ENCODE peak calls at places on chromosomes 6 and 20, in ten cellular contexts. D is cardiac fibroblast; C is lower lobe of right lung; M is neural progenitor cell; E is psoas muscle; I is left ventricle myocardium inferior; G is A549; P is astrocyte; W is mammary epithelial cell; F is CD8-positive, alpha-beta T cell. K is an unnamed sample.

GRCh38 chr6:105810105-105810921 is 275.8 kb upstream of the PRDM1 start:
- DNase-seq in D (peak), C (peak), M (no peak), E (peak), I (peak), G (peak), P (peak), W (peak), F (no peak), K (peak)

GRCh38 chr6:135231469-135231844 is 50.3 kb downstream of the MYB start:
- DNase-seq in D (peak), C (no peak), M (no peak), E (no peak), I (no peak), G (no peak), P (no peak), W (no peak), F (no peak), K (no peak)

GRCh38 chr6:110039996-110040383 is 61.9 kb downstream of the GPR6 start:
- DNase-seq in D (peak), C (no peak), M (peak), E (no peak), I (no peak), G (peak), P (peak), W (peak), F (peak), K (peak)

GRCh38 chr6:158912591-158912990 is 87.4 kb downstream of the RSPH3 start:
- DNase-seq in D (no peak), C (no peak), M (no peak), E (no peak), I (no peak), G (no peak), P (no peak), W (no peak), F (no peak), K (no peak)

GRCh38 chr6:135451617-135452190 is 45.8 kb downstream of the AHI1 start:
- DNase-seq in D (peak), C (no peak), M (peak), E (no peak), I (no peak), G (peak), P (peak), W (peak), F (no peak), K (peak)

GRCh38 chr6:55276745-55277627 is 50.3 kb upstream of the GFRAL start:
- DNase-seq in D (peak), C (no peak), M (peak), E (peak), I (peak), G (peak), P (peak), W (peak), F (no peak), K (peak)

GRCh38 chr6:34246563-34247391 is 2.0 kb downstream of the SMIM29 start:
- DNase-seq in D (peak), C (peak), M (peak), E (peak), I (no peak), G (peak), P (no peak), W (no peak), F (no peak), K (no peak)

GRCh38 chr6:129280719-129281118 is 397.8 kb downstream of the LAMA2 start:
- DNase-seq in D (no peak), C (no peak), M (no peak), E (no peak), I (no peak), G (no peak), P (no peak), W (no peak), F (peak), K (no peak)

GRCh38 chr6:80610821-80611220 is 504.4 kb downstream of the BCKDHB start:
- DNase-seq in D (peak), C (no peak), M (no peak), E (no peak), I (no peak), G (peak), P (peak), W (peak), F (no peak), K (no peak)

GRCh38 chr6:25899580-25900408 is 25.8 kb upstream of the SLC17A3 start:
- DNase-seq in D (no peak), C (no peak), M (no peak), E (no peak), I (no peak), G (no peak), P (no peak), W (no peak), F (no peak), K (no peak)

DNA sequence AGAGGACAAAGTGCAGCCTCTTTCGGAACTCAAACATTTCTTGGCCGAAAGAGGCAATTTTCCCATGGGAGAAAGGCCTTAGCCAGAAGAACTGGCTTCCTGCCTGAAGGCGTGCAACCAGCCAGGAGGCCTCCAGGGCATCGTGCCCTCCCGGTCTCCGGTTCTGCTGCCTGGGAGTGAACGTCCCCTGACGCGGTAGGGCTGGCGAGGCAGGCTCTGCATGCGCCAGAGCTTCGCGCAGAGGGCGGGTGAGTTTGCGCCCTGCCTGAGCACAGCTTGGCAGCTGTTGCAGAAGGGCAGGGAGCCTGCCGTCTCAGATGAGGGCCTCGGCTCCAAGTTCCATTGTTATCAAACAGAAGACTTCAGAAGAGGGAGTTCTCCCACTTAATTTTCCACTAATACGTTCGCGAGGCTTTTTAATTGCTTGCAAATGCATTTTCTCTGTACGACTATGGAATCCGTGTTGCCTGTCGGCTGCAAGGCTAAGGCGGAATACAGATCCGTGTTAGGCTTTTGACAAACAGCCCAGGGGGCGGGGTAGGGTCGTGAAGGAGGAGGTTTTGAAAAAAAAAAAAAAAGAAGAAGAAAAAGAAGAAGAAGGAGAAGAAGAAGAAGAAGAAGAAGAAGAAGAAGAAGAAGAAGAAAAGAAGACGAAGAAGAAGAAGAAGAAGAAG is 5.5 kb upstream of the TFAP2D start:
- DNase-seq in D (peak), C (no peak), M (peak), E (no peak), I (no peak), G (no peak), P (no peak), W (no peak), F (no peak), K (no peak)
- H3K4me3 ChIP-seq in D (no peak), C (no peak), M (peak), E (no peak), I (no peak), G (no peak), P (no peak), W (no peak), F (no peak), K (no peak)

GRCh38 chr20:25864326-25864970 is 167.8 kb upstream of the ZNF337 start:
- DNase-seq in D (no peak), C (no peak), M (no peak), E (no peak), I (no peak), G (no peak), P (no peak), W (no peak), F (no peak), K (no peak)

GRCh38 chr20:25865715-25866656 is 169.3 kb upstream of the ZNF337 start:
- DNase-seq in D (peak), C (peak), M (peak), E (peak), I (peak), G (peak), P (peak), W (peak), F (peak), K (peak)

GRCh38 chr20:25867776-25868649 is 171.4 kb upstream of the ZNF337 start:
- DNase-seq in D (peak), C (peak), M (peak), E (peak), I (peak), G (peak), P (no peak), W (peak), F (peak), K (peak)

GRCh38 chr20:25863536-25864325 is 167.1 kb upstream of the ZNF337 start:
- DNase-seq in D (no peak), C (peak), M (peak), E (no peak), I (no peak), G (no peak), P (no peak), W (no peak), F (no peak), K (no peak)

DNA sequence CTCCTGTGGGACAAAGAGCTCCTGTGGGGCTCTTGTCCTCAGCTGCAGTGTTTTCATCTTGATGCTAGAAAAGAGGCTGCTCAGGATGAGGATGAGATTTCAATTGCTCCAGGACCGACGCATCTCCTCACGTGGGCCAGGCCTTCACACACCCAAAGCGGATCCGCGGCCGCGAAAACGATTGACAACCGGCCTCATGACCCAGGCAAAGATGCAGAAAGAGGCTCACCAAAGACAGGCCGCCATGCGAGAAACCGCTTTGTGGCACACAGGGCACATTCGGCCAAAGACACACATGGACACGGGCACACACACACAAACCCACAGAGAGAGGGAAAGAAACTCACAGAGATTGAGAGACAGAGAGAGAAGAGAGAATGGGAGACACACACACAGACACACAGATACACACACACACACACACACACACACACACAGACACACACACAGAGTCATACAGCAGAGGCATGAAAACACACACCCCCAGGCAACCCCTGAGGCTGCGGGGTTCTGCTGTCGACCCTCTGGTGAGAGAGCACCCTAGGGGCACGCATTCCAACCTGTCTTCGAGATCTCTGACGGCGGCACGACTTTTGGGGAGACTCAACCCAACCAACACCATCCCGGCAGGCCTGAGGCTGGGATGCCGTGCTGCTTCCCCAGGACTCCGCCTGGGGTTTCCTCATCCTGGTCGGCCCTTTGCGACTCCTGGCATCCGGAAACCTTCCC is 168.5 kb upstream of the ZNF337 start:
- DNase-seq in D (no peak), C (peak), M (no peak), E (no peak), I (no peak), G (no peak), P (no peak), W (no peak), F (no peak), K (no peak)
- H3K4me3 ChIP-seq in D (peak), C (peak), M (peak), E (peak), I (peak), G (peak), P (peak), W (peak), F (no peak), K (peak)

DNA sequence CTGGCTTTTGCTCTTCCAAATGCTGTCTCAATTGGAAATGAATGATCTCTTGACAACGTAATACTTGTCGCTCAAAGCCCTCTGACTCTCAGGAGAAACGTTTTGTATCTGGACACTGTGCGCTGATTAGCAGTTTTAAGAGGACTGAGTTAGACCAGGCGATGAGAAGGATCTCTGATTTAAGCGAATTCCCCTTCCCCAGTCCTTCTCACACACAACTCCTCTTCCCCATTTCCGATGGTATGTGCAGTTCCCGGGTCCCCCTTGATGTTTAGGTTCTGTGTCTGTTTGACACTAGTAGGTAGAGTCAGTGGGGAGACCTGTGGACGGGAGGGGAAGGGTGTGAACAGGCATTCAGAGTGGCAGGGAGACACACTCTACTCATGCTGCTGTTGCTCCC is 2.5 kb downstream of the ZDHHC14 start:
- DNase-seq in D (no peak), C (no peak), M (no peak), E (no peak), I (no peak), G (no peak), P (no peak), W (no peak), F (no peak), K (no peak)
- H3K4me3 ChIP-seq in D (no peak), C (peak), M (peak), E (peak), I (peak), G (no peak), P (no peak), W (no peak), F (no peak), K (no peak)

GRCh38 chr20:47263502-47264084 is 92.9 kb downstream of the ZMYND8 start:
- DNase-seq in D (peak), C (no peak), M (no peak), E (peak), I (no peak), G (no peak), P (peak), W (no peak), F (no peak), K (no peak)

GRCh38 chr20:47262365-47263013 is 94.0 kb downstream of the ZMYND8 start:
- DNase-seq in D (no peak), C (no peak), M (no peak), E (peak), I (no peak), G (no peak), P (no peak), W (no peak), F (no peak), K (no peak)

GRCh38 chr20:47265214-47265613 is 91.3 kb downstream of the ZMYND8 start:
- DNase-seq in D (no peak), C (no peak), M (no peak), E (no peak), I (no peak), G (no peak), P (no peak), W (no peak), F (no peak), K (no peak)

GRCh38 chr20:47262008-47262364 is 94.5 kb downstream of the ZMYND8 start:
- DNase-seq in D (no peak), C (no peak), M (no peak), E (no peak), I (no peak), G (no peak), P (no peak), W (no peak), F (no peak), K (no peak)

DNA sequence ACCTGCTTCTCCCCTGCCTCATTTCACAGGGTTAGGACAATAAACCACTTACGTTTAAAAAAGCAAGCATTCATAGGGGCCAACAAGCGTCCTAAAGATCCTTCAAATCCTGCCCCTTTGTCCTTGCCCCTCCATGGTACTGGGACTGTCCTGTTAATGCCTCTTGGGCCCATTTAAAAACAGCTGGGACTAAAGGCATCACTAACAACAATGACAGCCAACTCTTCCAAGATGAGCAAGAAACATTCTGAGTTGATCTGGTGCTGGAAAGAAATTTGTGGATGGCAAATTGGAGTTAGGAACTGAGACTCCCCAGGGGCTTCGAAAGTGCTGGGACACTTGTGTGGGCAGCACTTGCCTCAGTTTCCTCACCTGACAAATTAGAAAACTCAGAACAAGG is 93.4 kb downstream of the ZMYND8 start:
- DNase-seq in D (no peak), C (no peak), M (no peak), E (no peak), I (no peak), G (no peak), P (no peak), W (no peak), F (no peak), K (no peak)
- H3K4me3 ChIP-seq in D (no peak), C (no peak), M (no peak), E (no peak), I (no peak), G (no peak), P (no peak), W (no peak), F (no peak), K (no peak)

DNA sequence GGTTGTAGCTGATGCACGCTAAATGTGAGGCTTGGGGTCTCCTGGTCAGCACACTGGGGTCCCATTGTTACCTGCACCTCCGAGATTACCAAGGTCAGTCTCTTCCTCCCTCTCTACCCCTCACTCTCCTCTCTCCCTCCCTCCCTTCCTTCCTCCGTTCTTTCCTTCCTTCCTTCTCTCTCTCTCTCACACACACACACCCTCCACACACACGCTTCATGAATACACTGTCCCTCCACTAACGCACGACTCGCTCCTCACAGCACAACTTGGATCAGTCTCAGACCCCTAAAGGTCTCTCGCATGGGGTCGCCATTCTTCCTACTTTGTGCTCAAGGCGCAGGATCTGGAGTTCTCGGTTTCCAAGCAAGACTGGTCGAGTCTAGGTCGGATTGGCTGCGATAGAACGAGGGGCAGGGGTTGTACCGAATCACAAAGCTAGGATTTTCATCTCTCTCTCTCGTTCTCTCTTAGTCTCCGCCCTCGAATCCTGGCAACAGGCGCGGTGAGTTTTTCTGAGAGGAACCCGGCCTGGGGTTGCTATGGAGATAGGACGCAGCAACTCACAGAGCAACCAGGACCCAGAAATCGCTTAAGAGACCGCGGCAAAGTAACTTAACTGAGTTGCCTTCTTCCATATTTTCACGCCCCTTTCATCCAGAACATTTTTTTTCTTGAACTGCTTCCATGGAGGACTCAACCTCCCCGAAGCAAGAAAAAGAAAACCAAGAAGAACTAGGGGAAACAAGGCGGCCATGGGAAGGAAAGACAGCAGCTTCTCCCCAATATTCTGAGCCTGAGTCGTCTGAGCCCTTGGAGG is at the start of gene RSPH4A:
- DNase-seq in D (peak), C (peak), M (peak), E (peak), I (peak), G (peak), P (peak), W (peak), F (peak), K (peak)
- H3K4me3 ChIP-seq in D (peak), C (peak), M (peak), E (peak), I (peak), G (peak), P (peak), W (peak), F (peak), K (peak)

DNA sequence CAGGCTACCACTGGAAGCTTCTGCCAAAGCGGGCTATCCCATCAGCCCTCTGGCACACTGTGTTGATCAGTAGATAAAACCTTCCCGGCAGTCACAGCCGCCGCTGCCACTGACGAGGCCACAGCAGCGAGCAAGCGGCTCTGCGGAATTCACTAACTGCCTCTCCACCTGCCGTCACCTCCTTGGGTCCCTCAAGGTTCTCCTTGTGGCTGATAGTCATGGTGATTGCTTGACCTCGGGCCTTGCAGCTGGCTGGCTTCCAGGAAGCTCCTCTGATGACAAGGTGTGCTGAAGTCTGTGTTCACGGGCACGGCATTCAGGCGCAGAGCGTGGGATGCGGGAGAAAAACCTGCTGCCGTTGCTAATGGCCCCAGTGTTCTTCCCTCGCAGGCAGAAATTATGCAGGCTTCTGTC is 315.8 kb downstream of the TFAP2A start:
- DNase-seq in D (no peak), C (peak), M (no peak), E (no peak), I (no peak), G (no peak), P (no peak), W (peak), F (no peak), K (no peak)
- H3K4me3 ChIP-seq in D (no peak), C (peak), M (no peak), E (no peak), I (peak), G (no peak), P (no peak), W (peak), F (no peak), K (no peak)

GRCh38 chr20:36544134-36545018 is 3.1 kb downstream of the MYL9 start:
- DNase-seq in D (peak), C (peak), M (no peak), E (peak), I (peak), G (no peak), P (peak), W (peak), F (no peak), K (no peak)
- H3K4me3 ChIP-seq in D (no peak), C (peak), M (no peak), E (peak), I (peak), G (no peak), P (peak), W (no peak), F (no peak), K (no peak)

GRCh38 chr6:31114970-31115849 is 610 bp downstream of the PSORS1C1 start:
- DNase-seq in D (peak), C (no peak), M (no peak), E (no peak), I (no peak), G (peak), P (peak), W (peak), F (no peak), K (no peak)

GRCh38 chr6:31115941-31116560 is 1.5 kb downstream of the PSORS1C1 start:
- DNase-seq in D (no peak), C (no peak), M (no peak), E (no peak), I (no peak), G (no peak), P (no peak), W (no peak), F (no peak), K (no peak)

GRCh38 chr6:31112478-31112877 is at the start of gene C6orf15:
- DNase-seq in D (no peak), C (no peak), M (no peak), E (no peak), I (no peak), G (no peak), P (no peak), W (no peak), F (no peak), K (no peak)

GRCh38 chr6:31113861-31114539 is 600 bp upstream of the PSORS1C1 start:
- DNase-seq in D (peak), C (no peak), M (no peak), E (no peak), I (no peak), G (no peak), P (peak), W (no peak), F (no peak), K (no peak)

DNA sequence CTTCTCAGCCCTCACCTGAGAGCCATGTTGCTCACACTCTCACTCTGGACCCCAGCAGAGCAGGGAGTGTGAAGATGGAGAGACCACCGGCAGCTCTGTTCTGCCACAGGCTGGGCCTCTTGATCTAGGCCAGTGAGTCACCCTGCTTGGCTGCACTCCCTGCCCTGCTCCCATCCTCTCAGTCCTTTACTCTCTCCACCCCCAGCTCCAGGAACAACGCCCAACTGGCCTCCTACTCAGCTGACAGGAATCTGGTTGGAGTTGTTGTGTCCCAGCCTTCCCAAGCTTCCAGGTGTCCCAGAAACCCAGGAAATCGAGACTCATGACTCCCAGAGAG is at the start of gene PSORS1C1:
- DNase-seq in D (peak), C (peak), M (no peak), E (peak), I (peak), G (peak), P (peak), W (peak), F (no peak), K (no peak)
- H3K4me3 ChIP-seq in D (peak), C (peak), M (no peak), E (no peak), I (peak), G (peak), P (peak), W (peak), F (no peak), K (no peak)